ENCODE peak calls at places on chromosome 5, in four cellular contexts. One of them, this sample, is unnamed.

GRCh38 chr5:179868541-179868940 is 9.9 kb upstream of the MRNIP start:
- DNase-seq in IMR-90: no peak
- DNase-seq in mesendoderm: no peak
- DNase-seq in H1: no peak
- DNase-seq in this sample: no peak

GRCh38 chr5:169521366-169521983 is 62.1 kb upstream of the SPDL1 start:
- DNase-seq in mesendoderm: no peak
- DNase-seq in H1: no peak
- DNase-seq in IMR-90: no peak
- DNase-seq in this sample: no peak

GRCh38 chr5:142484821-142485387 is 160.1 kb upstream of the SPRY4 start:
- DNase-seq in IMR-90: peak
- DNase-seq in mesendoderm: peak
- DNase-seq in H1: no peak
- DNase-seq in this sample: no peak

GRCh38 chr5:177555228-177555627 is 865 bp upstream of the FAM193B start:
- DNase-seq in mesendoderm: no peak
- DNase-seq in IMR-90: no peak
- DNase-seq in H1: no peak
- DNase-seq in this sample: no peak

GRCh38 chr5:119537704-119538103 is 85.4 kb downstream of the HSD17B4 start:
- DNase-seq in mesendoderm: peak
- DNase-seq in IMR-90: peak
- DNase-seq in H1: no peak
- DNase-seq in this sample: no peak

GRCh38 chr5:82793808-82794419 is 283.3 kb downstream of the TMEM167A start:
- DNase-seq in H1: peak
- DNase-seq in mesendoderm: peak
- DNase-seq in IMR-90: peak
- DNase-seq in this sample: peak

GRCh38 chr5:104179057-104179456 is 616.5 kb upstream of the NUDT12 start:
- DNase-seq in IMR-90: peak
- DNase-seq in mesendoderm: peak
- DNase-seq in H1: peak
- DNase-seq in this sample: peak

GRCh38 chr5:149551227-149552037 is at the start of gene CSNK1A1:
- DNase-seq in IMR-90: peak
- DNase-seq in mesendoderm: peak
- DNase-seq in H1: peak
- DNase-seq in this sample: peak

GRCh38 chr5:158951951-158952545 is 147.7 kb downstream of the EBF1 start:
- DNase-seq in H1: peak
- DNase-seq in IMR-90: no peak
- DNase-seq in mesendoderm: peak
- DNase-seq in this sample: peak

GRCh38 chr5:117587111-117587510 is 1012.5 kb upstream of the SEMA6A start:
- DNase-seq in mesendoderm: no peak
- DNase-seq in H1: no peak
- DNase-seq in IMR-90: no peak
- DNase-seq in this sample: no peak

DNA sequence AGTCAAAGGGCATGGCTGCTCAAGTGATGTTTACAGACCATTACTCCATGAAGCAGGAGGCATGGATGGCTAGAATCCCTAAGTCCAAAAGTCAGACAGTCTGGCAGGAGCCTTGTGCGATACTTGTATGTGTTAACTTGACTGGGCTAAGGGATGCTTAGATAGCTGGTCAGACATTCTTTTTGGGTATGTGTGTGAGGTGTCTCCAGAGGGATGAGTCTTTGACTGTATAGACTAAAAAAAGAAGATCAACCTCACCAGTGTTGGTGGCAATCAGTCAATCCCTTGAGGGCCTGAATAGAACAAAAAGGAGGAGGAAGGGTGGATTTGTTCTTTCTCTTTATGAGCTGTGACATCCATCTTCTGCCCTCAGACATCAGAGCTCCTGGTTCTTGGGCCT is 9.8 kb upstream of the HSPB3 start:
- DNase-seq in H1: no peak
- DNase-seq in IMR-90: no peak
- DNase-seq in mesendoderm: no peak
- DNase-seq in this sample: no peak
- H3K56ac ChIP-seq in H1: no peak
- H3K56ac ChIP-seq in IMR-90: no peak
- H3K56ac ChIP-seq in mesendoderm: no peak
- H3K56ac ChIP-seq in this sample: no peak

DNA sequence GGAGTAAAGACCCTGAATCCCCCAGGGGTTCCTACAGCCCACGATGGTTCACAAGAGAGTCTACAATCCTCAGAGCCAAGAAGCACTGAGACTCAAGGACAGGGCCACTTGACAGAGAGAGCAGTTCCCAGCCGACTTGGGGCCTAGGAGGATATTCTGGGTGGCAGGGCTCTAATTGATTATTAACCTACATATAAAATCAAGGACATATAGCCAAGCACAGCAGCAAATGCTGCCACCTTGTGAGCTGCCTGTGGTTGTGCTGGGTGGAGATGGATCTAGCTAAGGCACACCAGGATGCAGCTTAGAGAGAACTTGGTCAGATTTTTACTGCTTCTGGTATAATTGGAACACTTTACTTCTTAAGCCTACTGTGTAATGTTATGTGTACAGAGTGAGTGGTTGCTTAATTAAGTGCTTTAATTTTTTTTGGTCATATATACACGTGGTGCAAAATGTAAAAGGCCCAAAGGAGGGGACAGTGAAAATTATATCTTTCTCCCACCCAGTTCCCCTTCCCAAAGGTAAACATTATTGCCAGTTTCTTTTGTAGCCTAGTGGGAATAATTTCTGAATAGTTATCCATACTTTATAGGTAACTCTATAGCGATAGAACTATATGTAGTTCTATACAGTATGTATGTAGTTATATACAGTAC is 78.8 kb downstream of the F2RL2 start:
- DNase-seq in IMR-90: peak
- DNase-seq in H1: no peak
- DNase-seq in mesendoderm: peak
- DNase-seq in this sample: peak
- H3K56ac ChIP-seq in IMR-90: no peak
- H3K56ac ChIP-seq in H1: no peak
- H3K56ac ChIP-seq in mesendoderm: no peak
- H3K56ac ChIP-seq in this sample: no peak

GRCh38 chr5:16757146-16757545 is 140.3 kb upstream of the RETREG1 start:
- DNase-seq in H1: no peak
- DNase-seq in mesendoderm: no peak
- DNase-seq in IMR-90: no peak
- DNase-seq in this sample: no peak

GRCh38 chr5:16757989-16758501 is 141.2 kb upstream of the RETREG1 start:
- DNase-seq in mesendoderm: no peak
- DNase-seq in H1: no peak
- DNase-seq in IMR-90: no peak
- DNase-seq in this sample: no peak

GRCh38 chr5:16756692-16757091 is 139.9 kb upstream of the RETREG1 start:
- DNase-seq in mesendoderm: no peak
- DNase-seq in H1: no peak
- DNase-seq in IMR-90: no peak
- DNase-seq in this sample: no peak

GRCh38 chr5:16755641-16756040 is 138.8 kb upstream of the RETREG1 start:
- DNase-seq in mesendoderm: no peak
- DNase-seq in H1: no peak
- DNase-seq in IMR-90: no peak
- DNase-seq in this sample: no peak

DNA sequence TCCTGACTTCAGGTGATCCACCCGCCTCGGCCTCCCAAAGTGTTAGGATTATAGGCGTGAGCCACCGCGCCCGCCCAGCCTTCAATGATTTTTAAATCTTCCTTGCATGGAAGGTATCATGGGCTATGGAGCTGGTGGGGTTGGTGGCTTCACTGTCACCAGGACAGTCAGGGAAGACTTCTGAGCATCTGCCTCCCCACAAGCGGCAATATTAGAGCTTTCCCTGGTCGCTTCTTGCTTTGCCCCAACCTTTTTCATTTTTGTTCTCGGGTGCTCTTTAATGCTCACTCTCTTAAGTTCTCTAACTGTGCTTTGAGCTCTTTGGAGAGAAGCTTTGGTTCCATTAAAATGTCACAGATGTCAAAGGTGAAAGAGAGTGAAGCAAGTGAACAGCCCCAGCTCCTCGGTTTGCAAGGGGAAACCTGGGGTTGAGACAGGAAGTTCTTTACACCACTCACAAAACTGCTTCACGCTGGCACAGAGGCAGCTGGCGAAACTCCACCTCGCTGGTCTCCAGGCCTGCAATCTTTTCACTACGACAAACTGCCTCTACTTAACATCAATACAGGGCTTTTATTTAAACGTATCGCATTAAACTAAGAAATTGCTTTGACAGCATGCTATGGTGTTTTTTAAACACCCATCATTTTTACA is 142.5 kb upstream of the RETREG1 start:
- DNase-seq in H1: no peak
- DNase-seq in mesendoderm: no peak
- DNase-seq in IMR-90: peak
- DNase-seq in this sample: no peak
- H3K56ac ChIP-seq in H1: no peak
- H3K56ac ChIP-seq in mesendoderm: no peak
- H3K56ac ChIP-seq in IMR-90: no peak
- H3K56ac ChIP-seq in this sample: no peak

GRCh38 chr5:6806668-6807067 is 93.4 kb downstream of the TENT4A start:
- DNase-seq in IMR-90: no peak
- DNase-seq in H1: no peak
- DNase-seq in mesendoderm: no peak
- DNase-seq in this sample: no peak
- H3K56ac ChIP-seq in IMR-90: no peak
- H3K56ac ChIP-seq in H1: no peak
- H3K56ac ChIP-seq in mesendoderm: no peak
- H3K56ac ChIP-seq in this sample: no peak